ENCODE peak calls at places on chromosomes 7 and 10, in four cellular contexts. E, N, U and F are unnamed samples.

GRCh38 chr7:114088541-114088940 is 169.7 kb upstream of the PPP1R3A start:
- DNase-seq in U (no peak), E (no peak), N (no peak), F (no peak)

GRCh38 chr10:90286941-90287340 is 570.9 kb downstream of the HTR7 start:
- DNase-seq in U (no peak), N (no peak), E (no peak), F (no peak)

GRCh38 chr10:31242902-31243301 is 76.1 kb upstream of the ZEB1 start:
- DNase-seq in N (peak), U (peak), E (no peak), F (no peak)

GRCh38 chr7:147332988-147333387 is 1216.4 kb downstream of the CNTNAP2 start:
- DNase-seq in E (no peak), U (no peak), N (no peak), F (no peak)

GRCh38 chr10:7407368-7408002 is 3.3 kb downstream of the SFMBT2 start:
- DNase-seq in E (no peak), U (no peak), N (no peak), F (peak)

GRCh38 chr7:51138121-51139085 is 178.2 kb downstream of the COBL start:
- DNase-seq in U (no peak), N (no peak), E (no peak), F (no peak)

GRCh38 chr10:113764598-113764997 is 13.1 kb downstream of the PLEKHS1 start:
- DNase-seq in N (no peak), U (no peak), E (no peak), F (no peak)

GRCh38 chr10:58967551-58968418 is 208.7 kb upstream of the PHYHIPL start:
- DNase-seq in N (peak), E (peak), U (no peak), F (peak)

GRCh38 chr7:76155938-76156337 is 45.8 kb upstream of the SRRM3 start:
- DNase-seq in U (no peak), E (no peak), N (peak), F (no peak)

GRCh38 chr10:97771055-97771811 is 566 bp downstream of the SFRP5 start:
- DNase-seq in U (peak), E (peak), N (no peak), F (peak)

GRCh38 chr7:77428777-77429231 is 12.7 kb upstream of the GSAP start:
- DNase-seq in N (no peak), E (no peak), U (no peak), F (no peak)

DNA sequence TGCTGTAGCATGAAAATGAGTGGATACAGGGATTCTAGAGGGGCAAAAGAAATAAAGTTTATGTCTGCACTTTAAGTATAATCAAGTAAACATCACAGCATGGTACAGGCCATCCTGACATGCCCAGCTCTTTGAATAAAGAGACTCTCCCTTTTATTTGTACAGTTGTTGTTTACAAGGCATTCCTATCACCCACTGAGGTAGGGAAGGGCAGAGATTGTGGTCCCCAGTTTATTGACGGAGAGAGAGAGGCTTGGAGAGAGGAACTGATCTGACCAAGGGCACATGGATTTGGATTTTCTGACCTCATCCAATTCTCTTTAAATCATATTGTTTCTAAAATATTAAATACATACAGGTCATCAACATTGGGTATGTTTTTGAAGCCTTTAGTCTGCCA is 53.9 kb downstream of the TACC2 start:
- DNase-seq in U (no peak), N (no peak), E (no peak), F (no peak)
- TF ChIP-seq ELF4 in U (no peak), N (no peak), E (no peak), F (no peak)

GRCh38 chr10:921471-922414 is 9.8 kb downstream of the LARP4B start:
- DNase-seq in E (no peak), U (no peak), N (no peak), F (no peak)

GRCh38 chr10:926075-926698 is 5.3 kb downstream of the LARP4B start:
- DNase-seq in E (no peak), U (no peak), N (no peak), F (no peak)

GRCh38 chr10:927131-927530 is 4.4 kb downstream of the LARP4B start:
- DNase-seq in N (no peak), U (no peak), E (no peak), F (no peak)

GRCh38 chr10:924524-924859 is 7.0 kb downstream of the LARP4B start:
- DNase-seq in N (no peak), U (no peak), E (no peak), F (no peak)

GRCh38 chr10:923844-924523 is 7.5 kb downstream of the LARP4B start:
- DNase-seq in E (no peak), N (no peak), U (no peak), F (no peak)
- TF ChIP-seq ELF4 in E (no peak), N (no peak), U (no peak), F (no peak)

GRCh38 chr10:50229460-50229859 is 21.9 kb downstream of the ASAH2 start:
- DNase-seq in E (no peak), N (no peak), U (no peak), F (no peak)
- TF ChIP-seq ELF4 in E (no peak), N (no peak), U (no peak), F (no peak)

DNA sequence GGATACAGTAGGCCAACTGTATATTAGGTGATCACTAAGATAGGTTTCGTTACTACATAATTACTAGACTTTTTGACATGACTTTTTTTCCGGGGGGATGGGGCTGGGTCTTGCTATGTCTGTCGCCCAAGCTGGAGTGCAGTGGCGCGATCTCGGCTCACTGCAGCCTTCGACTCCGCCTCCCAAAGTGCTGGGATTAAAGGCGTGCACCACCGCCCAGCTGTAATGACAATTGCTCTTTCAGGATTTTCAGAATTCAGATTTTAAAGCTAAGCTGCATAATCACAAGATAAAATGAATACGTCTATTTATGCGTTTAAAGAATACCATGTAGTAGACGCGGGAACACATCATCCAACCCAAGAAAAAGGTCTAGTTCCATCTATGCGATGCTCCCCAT is 982 bp downstream of the IDI1 start:
- DNase-seq in E (no peak), N (no peak), U (no peak), F (no peak)
- TF ChIP-seq ELF4 in E (no peak), N (no peak), U (no peak), F (no peak)

GRCh38 chr10:93513091-93513490 is 16.7 kb downstream of the CEP55 start:
- DNase-seq in U (no peak), E (no peak), N (no peak), F (no peak)

GRCh38 chr10:93515071-93515962 is 18.9 kb downstream of the CEP55 start:
- DNase-seq in N (no peak), E (no peak), U (no peak), F (no peak)

GRCh38 chr10:93514496-93514895 is 18.1 kb downstream of the CEP55 start:
- DNase-seq in N (no peak), E (no peak), U (no peak), F (no peak)

GRCh38 chr10:93518531-93518930 is 22.1 kb downstream of the CEP55 start:
- DNase-seq in U (no peak), E (no peak), N (no peak), F (no peak)

GRCh38 chr10:93515963-93516450 is 19.6 kb downstream of the CEP55 start:
- DNase-seq in U (no peak), E (no peak), N (no peak), F (no peak)
- TF ChIP-seq ELF4 in U (no peak), E (no peak), N (no peak), F (no peak)

DNA sequence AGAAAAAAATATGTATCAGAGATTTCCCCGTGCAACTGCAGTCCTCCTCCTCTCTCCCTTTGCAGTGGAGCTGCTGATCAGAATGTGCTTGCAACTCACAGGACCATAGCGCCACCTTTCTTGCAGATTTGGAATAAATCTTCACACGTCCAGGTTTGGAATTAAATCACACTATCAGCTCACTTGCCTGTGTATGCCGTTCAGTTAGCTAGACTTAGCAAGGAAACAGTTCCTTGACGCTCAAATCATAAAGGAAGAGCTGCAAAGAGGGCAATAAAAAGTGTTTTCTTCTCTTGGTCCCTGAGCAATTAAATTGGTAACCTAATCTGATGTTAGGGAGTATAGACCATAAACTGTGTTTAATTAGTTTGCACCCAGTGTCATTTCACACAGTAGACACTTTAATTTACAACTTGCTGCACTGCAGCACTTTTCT is 77.4 kb downstream of the PON1 start:
- DNase-seq in E (peak), N (peak), U (peak), F (peak)
- TF ChIP-seq ELF4 in E (no peak), N (no peak), U (no peak), F (no peak)

DNA sequence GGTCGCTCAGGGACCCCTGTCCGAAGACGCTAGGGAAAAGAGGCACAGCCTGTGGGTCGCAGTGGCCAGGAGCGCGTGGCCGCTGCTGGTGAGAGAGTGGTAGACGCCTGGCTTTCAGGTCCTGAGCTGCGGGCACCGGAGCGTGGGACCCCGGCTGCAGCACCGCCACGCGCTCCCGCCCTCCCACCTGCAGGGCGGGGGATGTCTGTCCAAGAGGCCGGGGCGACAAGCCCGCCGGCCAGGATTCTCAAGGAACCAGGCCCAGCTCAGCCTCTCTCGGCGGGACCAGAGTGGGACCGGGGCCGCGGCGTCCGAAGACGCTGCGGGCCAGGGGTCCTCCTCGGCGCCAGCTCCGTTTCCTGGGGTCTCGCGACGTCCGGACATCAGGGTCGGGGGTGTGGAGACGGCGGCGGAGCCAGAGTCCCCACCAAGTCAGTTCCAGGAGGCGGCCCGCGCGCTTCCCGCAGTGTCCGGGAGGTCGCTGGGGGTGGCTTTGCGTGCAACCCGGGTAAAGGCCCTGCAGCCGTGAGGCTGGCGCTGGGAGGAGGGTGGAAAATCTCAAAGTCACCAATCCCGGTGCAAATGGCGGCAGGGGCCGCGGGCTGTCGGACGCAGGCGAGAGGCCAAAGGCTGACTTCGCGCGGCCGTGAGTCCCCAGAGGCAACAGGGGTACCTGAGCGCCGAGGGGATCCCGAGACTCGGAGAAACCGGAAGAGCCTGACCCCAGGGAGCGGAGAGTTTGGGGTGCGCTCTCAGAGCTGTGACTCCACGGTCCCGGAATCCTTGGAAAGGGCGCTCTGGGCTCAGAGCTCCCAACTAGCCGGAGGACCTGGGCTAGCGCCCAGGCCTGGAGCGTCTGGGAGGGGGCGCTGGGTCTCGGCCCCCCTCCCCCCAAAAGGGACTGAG is 5.4 kb downstream of the ZNF503 start:
- DNase-seq in U (no peak), E (no peak), N (no peak), F (peak)
- TF ChIP-seq ELF4 in U (no peak), E (peak), N (no peak), F (no peak)

GRCh38 chr7:151179946-151180345 is 7.1 kb downstream of the ASB10 start:
- DNase-seq in N (no peak), U (no peak), E (no peak), F (no peak)

GRCh38 chr7:151177310-151177709 is 9.7 kb downstream of the ASB10 start:
- DNase-seq in N (no peak), U (no peak), E (no peak), F (no peak)

GRCh38 chr7:151178831-151179230 is 8.2 kb downstream of the ASB10 start:
- DNase-seq in N (no peak), U (no peak), E (no peak), F (no peak)

GRCh38 chr7:151179287-151179860 is 7.7 kb downstream of the ASB10 start:
- DNase-seq in U (no peak), N (no peak), E (no peak), F (no peak)

GRCh38 chr7:151178236-151178635 is 8.8 kb downstream of the ASB10 start:
- DNase-seq in U (no peak), N (no peak), E (no peak), F (no peak)
- TF ChIP-seq ELF4 in U (no peak), N (no peak), E (no peak), F (no peak)

DNA sequence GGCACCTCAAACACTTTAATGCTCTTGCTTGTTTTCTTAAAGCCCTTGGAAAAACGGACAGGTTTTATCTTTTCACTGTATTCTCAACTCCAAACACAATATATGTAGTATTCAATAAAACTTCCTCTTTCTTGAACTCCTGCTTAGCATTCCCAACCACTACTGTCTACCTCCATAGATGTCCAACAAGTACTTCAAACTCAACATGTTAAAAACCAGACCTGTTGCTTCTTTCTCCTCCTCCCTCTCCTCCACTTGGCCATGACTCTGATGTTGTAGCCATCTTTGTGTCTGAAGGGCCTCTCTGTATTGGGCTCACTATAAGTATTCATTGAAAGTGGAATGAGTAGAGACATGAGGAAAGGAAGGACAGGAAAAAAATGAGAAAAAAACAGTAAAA is 16.2 kb upstream of the COL17A1 start:
- DNase-seq in U (no peak), E (no peak), N (no peak), F (no peak)
- TF ChIP-seq ELF4 in U (no peak), E (no peak), N (no peak), F (no peak)

DNA sequence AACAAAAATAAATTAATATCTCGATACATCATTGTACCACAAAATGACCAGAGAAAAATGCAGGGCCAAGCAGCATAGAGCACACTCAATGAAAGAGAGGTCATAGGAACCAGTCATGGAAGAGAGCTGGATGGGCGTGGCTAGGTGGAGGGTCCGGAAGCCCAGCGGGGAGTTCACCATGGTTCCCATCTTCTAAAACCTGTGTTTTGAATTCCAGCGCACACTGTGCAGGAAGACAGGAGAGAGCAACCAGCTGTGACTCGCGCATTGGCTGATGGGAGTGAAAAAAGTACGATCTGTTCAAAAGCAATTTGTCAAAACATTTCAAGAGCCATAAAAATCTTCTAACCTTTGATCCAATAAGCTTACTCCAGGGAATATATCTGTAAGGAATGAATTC is 125.2 kb upstream of the NANOS1 start:
- DNase-seq in N (no peak), U (no peak), E (no peak), F (no peak)
- TF ChIP-seq ELF4 in N (no peak), U (no peak), E (no peak), F (no peak)